ENCODE peak calls at places on chromosome 10, in ten cellular contexts. V is spleen; F is right atrium auricular region; U is transverse colon; K is A549; Z is effector memory CD4-positive, alpha-beta T cell; O is brain microvascular endothelial cell; Q is epithelial cell of esophagus; R is fibroblast of the aortic adventitia; H is astrocyte of the spinal cord. D is an unnamed sample.
A peak's percentile ranks its signal among the peaks of the same experiment; 100 is the strongest.

GRCh38 chr10:32981760-32982159 is 23.7 kb upstream of the ITGB1 start:
- DNase-seq in Z (no peak), K (peak; percentile 92), H (peak; percentile 58), Q (peak; percentile 27), R (peak; percentile 95), F (no peak), O (peak; percentile 68), V (peak; percentile 78), U (peak; percentile 77), D (no peak)

GRCh38 chr10:86178401-86179142 is 188.0 kb downstream of the GRID1 start:
- DNase-seq in K (peak; percentile 44), O (no peak), Z (no peak), U (no peak), H (no peak), R (no peak), Q (no peak), F (no peak), V (peak; percentile 75), D (no peak)

GRCh38 chr10:132667613-132668394 is 118.1 kb downstream of the NKX6-2 start:
- DNase-seq in R (peak; percentile 9), Q (peak; percentile 61), K (peak; percentile 39), O (peak; percentile 34), V (peak; percentile 9), F (no peak), H (peak; percentile 82), U (no peak), Z (no peak), D (no peak)

GRCh38 chr10:121131426-121132277 is 280.5 kb downstream of the WDR11 start:
- DNase-seq in F (no peak), Z (no peak), H (no peak), O (no peak), R (no peak), U (no peak), K (no peak), V (no peak), Q (no peak), D (no peak)

GRCh38 chr10:102832987-102833386 is 4.2 kb downstream of the CYP17A1 start:
- DNase-seq in H (no peak), Z (no peak), O (no peak), K (no peak), F (no peak), Q (peak; percentile 16), R (peak; percentile 47), V (no peak), U (no peak), D (no peak)

GRCh38 chr10:116676118-116676517 is 55.4 kb downstream of the PNLIPRP2 start:
- DNase-seq in U (no peak), V (no peak), H (no peak), F (no peak), Q (no peak), Z (no peak), O (no peak), K (no peak), R (no peak), D (no peak)

GRCh38 chr10:124542336-124542735 is 80.7 kb downstream of the LHPP start:
- DNase-seq in O (no peak), Q (no peak), R (no peak), H (no peak), Z (no peak), F (no peak), K (no peak), U (no peak), V (no peak), D (no peak)

GRCh38 chr10:102555781-102556328 is 52.1 kb downstream of the SUFU start:
- DNase-seq in Z (no peak), F (no peak), V (no peak), Q (peak; percentile 92), H (peak; percentile 77), O (peak; percentile 66), R (peak; percentile 67), U (no peak), K (no peak), D (no peak)

GRCh38 chr10:8298871-8299570 is 244.5 kb downstream of the GATA3 start:
- DNase-seq in V (no peak), Q (no peak), U (no peak), Z (no peak), K (no peak), R (no peak), H (no peak), F (no peak), O (no peak), D (no peak)

GRCh38 chr10:129766611-129767550 is 197.2 kb downstream of the EBF3 start:
- DNase-seq in F (peak; percentile 50), Q (no peak), K (no peak), H (no peak), O (no peak), U (peak; percentile 3), R (no peak), V (peak; percentile 59), Z (no peak), D (no peak)

GRCh38 chr10:58796242-58796641 is 283.6 kb downstream of the BICC1 start:
- DNase-seq in U (no peak), H (peak; percentile 13), V (no peak), Q (peak; percentile 74), F (no peak), K (no peak), R (no peak), O (no peak), Z (no peak), D (no peak)

GRCh38 chr10:49106451-49106850 is 8.9 kb downstream of the VSTM4 start:
- DNase-seq in Q (no peak), R (peak; percentile 55), O (no peak), F (peak; percentile 60), Z (no peak), H (no peak), K (no peak), V (no peak), U (no peak), D (peak; percentile 15)

DNA sequence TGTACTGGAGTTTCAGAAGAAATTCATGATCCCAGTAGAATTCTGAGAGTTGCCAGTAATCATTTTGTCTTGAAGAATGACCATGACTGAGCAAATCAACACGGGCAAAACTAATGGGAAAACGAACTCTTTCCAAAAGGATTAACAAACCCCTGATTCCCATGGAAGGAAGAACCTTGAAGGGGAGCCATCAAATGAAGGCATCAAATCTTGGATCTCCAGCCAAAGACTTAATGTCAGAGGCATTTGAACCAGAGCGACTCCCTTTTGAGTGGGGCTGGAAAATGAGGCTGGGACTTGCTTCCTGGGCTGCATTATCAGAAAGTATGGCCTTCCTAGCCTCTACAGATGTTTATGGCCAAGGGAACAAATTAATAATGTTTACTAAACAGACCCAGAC is 364.4 kb upstream of the PRKCQ start:
- DNase-seq in U (no peak), Z (no peak), V (no peak), K (no peak), Q (no peak), R (no peak), F (no peak), H (no peak), O (no peak), D (no peak)
- H3K4me3 ChIP-seq in U (no peak overlapping the region), Z (no peak overlapping the region), V (no peak overlapping the region), K (no peak overlapping the region), Q (no peak overlapping the region), R (no peak overlapping the region), F (no peak overlapping the region), H (no peak overlapping the region), O (no peak overlapping the region), D (no peak overlapping the region)

GRCh38 chr10:18660816-18661431 is 1.7 kb downstream of the ARL5B start:
- DNase-seq in U (no peak), V (no peak), Z (no peak), H (no peak), O (no peak), K (no peak), Q (no peak), R (no peak), F (no peak), D (no peak)
- H3K4me3 ChIP-seq in U (no peak overlapping the region), V (peak overlapping the region; percentile 93), Z (no peak overlapping the region), H (peak overlapping the region; percentile 91), O (peak overlapping the region; percentile 80), K (peak overlapping the region; percentile 98), Q (peak overlapping the region; percentile 97), R (peak overlapping the region; percentile 79), F (peak overlapping the region; percentile 80), D (peak overlapping the region; percentile 91)

DNA sequence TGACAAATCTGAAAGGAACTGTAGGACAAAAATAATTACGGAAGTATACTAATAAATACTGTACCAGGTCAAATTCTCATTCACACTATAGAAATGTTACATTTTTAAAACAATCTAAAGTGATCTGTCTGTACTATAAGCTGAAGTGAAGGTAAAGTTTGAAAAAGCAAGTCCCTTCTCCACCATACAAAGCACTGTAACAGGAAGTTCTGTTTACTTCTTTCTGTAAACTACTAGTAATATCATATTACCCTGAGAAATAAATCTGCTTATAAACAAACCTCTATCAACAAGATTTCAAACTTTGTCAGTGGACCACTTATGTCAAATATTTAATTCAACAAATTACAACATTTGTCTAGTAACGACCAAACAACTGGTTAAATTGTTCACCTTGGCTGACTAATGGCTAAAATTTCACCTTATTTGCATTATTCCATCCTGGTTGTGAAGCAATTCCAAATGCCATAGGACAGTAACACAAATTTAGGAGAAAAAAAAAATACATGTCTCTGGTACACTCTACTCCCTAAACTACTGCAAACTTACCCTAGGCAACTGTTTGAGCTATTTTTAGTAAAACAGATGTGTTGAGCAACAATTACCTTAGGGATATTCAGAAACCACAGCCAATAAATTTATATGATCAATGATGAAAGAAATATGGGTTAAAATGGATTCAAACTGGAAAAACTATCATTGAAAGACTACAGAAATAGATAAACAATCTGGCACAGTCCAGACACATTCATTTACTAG is 126.0 kb downstream of the NRBF2 start:
- DNase-seq in Q (no peak), H (no peak), Z (no peak), V (no peak), F (no peak), U (no peak), O (no peak), K (no peak), R (no peak), D (no peak)
- H3K4me3 ChIP-seq in Q (no peak overlapping the region), H (no peak overlapping the region), Z (no peak overlapping the region), V (no peak overlapping the region), F (no peak overlapping the region), U (no peak overlapping the region), O (no peak overlapping the region), K (no peak overlapping the region), R (no peak overlapping the region), D (no peak overlapping the region)

GRCh38 chr10:101040851-101041250 is 9.8 kb downstream of the SFXN3 start:
- DNase-seq in H (no peak), V (peak; percentile 71), R (no peak), Q (no peak), O (no peak), K (no peak), U (no peak), F (no peak), Z (no peak), D (no peak)

GRCh38 chr10:101041252-101041761 is 10.3 kb downstream of the SFXN3 start:
- DNase-seq in V (peak; percentile 85), H (peak; percentile 90), Q (peak; percentile 87), O (peak; percentile 79), F (peak; percentile 92), Z (peak; percentile 60), U (peak; percentile 88), R (peak; percentile 92), K (peak; percentile 90), D (no peak)

GRCh38 chr10:101043356-101043707 is 12.3 kb downstream of the SFXN3 start:
- DNase-seq in K (no peak), V (no peak), O (no peak), R (no peak), H (no peak), U (no peak), Z (no peak), Q (no peak), F (no peak), D (no peak)

GRCh38 chr10:101042667-101043355 is 11.8 kb downstream of the SFXN3 start:
- DNase-seq in F (peak; percentile 98), Q (peak; percentile 92), U (peak; percentile 99), K (peak; percentile 96), H (peak; percentile 92), O (peak; percentile 94), R (peak; percentile 96), V (peak; percentile 98), Z (peak; percentile 76), D (peak; percentile 86)

GRCh38 chr10:101042118-101042517 is 11.1 kb downstream of the SFXN3 start:
- DNase-seq in V (no peak), O (no peak), R (no peak), Q (no peak), Z (no peak), U (no peak), H (no peak), K (no peak), F (no peak), D (no peak)
- H3K4me3 ChIP-seq in V (peak overlapping the region; percentile 54), O (peak overlapping the region; percentile 72), R (peak overlapping the region; percentile 68), Q (peak overlapping the region; percentile 68), Z (peak overlapping the region; percentile 78), U (peak overlapping the region; percentile 36), H (peak overlapping the region; percentile 57), K (peak overlapping the region; percentile 47), F (peak overlapping the region; percentile 57), D (peak overlapping the region; percentile 49)

D was measured in LNCaP clone FGC.